ENCODE peak calls at places on chromosomes 12 and 14, in seven cellular contexts. One of them, this sample, is unnamed.

GRCh38 chr12:29253916-29254625 is 105.0 kb downstream of the FAR2 start:
- DNase-seq in anterior cingulate cortex: no peak
- DNase-seq in ureter: no peak
- DNase-seq in endothelial cell: no peak
- DNase-seq in GF-D8: no peak
- DNase-seq in activated B cell treated with CpG ODN at 0.5 μM for 24 hours: no peak
- DNase-seq in AG10803: no peak
- DNase-seq in this sample: no peak

GRCh38 chr14:90666571-90666970 is 149.7 kb downstream of the TTC7B start:
- DNase-seq in AG10803: no peak
- DNase-seq in activated B cell treated with CpG ODN at 0.5 μM for 24 hours: no peak
- DNase-seq in anterior cingulate cortex: no peak
- DNase-seq in GF-D8: no peak
- DNase-seq in ureter: no peak
- DNase-seq in endothelial cell: no peak
- DNase-seq in this sample: no peak

GRCh38 chr14:99749763-99750715 is 43.2 kb upstream of the EML1 start:
- DNase-seq in activated B cell treated with CpG ODN at 0.5 μM for 24 hours: no peak
- DNase-seq in AG10803: no peak
- DNase-seq in GF-D8: no peak
- DNase-seq in endothelial cell: no peak
- DNase-seq in anterior cingulate cortex: no peak
- DNase-seq in ureter: no peak
- DNase-seq in this sample: no peak

GRCh38 chr14:87992349-87992719 is 648 bp downstream of the GALC start:
- DNase-seq in anterior cingulate cortex: no peak
- DNase-seq in ureter: no peak
- DNase-seq in AG10803: no peak
- DNase-seq in endothelial cell: peak
- DNase-seq in GF-D8: no peak
- DNase-seq in activated B cell treated with CpG ODN at 0.5 μM for 24 hours: no peak
- DNase-seq in this sample: no peak

GRCh38 chr14:105507247-105507646 is 16.2 kb downstream of the TEDC1 start:
- DNase-seq in GF-D8: no peak
- DNase-seq in endothelial cell: no peak
- DNase-seq in anterior cingulate cortex: no peak
- DNase-seq in ureter: no peak
- DNase-seq in activated B cell treated with CpG ODN at 0.5 μM for 24 hours: no peak
- DNase-seq in AG10803: no peak
- DNase-seq in this sample: no peak

GRCh38 chr14:81818271-81818670 is 284.6 kb upstream of the SEL1L start:
- DNase-seq in endothelial cell: no peak
- DNase-seq in GF-D8: no peak
- DNase-seq in AG10803: no peak
- DNase-seq in anterior cingulate cortex: no peak
- DNase-seq in activated B cell treated with CpG ODN at 0.5 μM for 24 hours: no peak
- DNase-seq in ureter: no peak
- DNase-seq in this sample: no peak

GRCh38 chr12:24776856-24777255 is 172.0 kb downstream of the BCAT1 start:
- DNase-seq in activated B cell treated with CpG ODN at 0.5 μM for 24 hours: no peak
- DNase-seq in GF-D8: no peak
- DNase-seq in endothelial cell: no peak
- DNase-seq in anterior cingulate cortex: no peak
- DNase-seq in ureter: no peak
- DNase-seq in AG10803: peak
- DNase-seq in this sample: no peak

GRCh38 chr14:23444314-23444713 is 8.9 kb upstream of the MYH7 start:
- DNase-seq in endothelial cell: no peak
- DNase-seq in activated B cell treated with CpG ODN at 0.5 μM for 24 hours: no peak
- DNase-seq in anterior cingulate cortex: no peak
- DNase-seq in AG10803: no peak
- DNase-seq in ureter: peak
- DNase-seq in GF-D8: no peak
- DNase-seq in this sample: no peak

GRCh38 chr14:101511620-101512395 is 49.5 kb upstream of the DIO3 start:
- DNase-seq in endothelial cell: no peak
- DNase-seq in AG10803: no peak
- DNase-seq in anterior cingulate cortex: no peak
- DNase-seq in ureter: no peak
- DNase-seq in GF-D8: no peak
- DNase-seq in activated B cell treated with CpG ODN at 0.5 μM for 24 hours: no peak
- DNase-seq in this sample: no peak

GRCh38 chr12:114817491-114818440 is 133.8 kb upstream of the TBX3 start:
- DNase-seq in endothelial cell: no peak
- DNase-seq in GF-D8: no peak
- DNase-seq in activated B cell treated with CpG ODN at 0.5 μM for 24 hours: no peak
- DNase-seq in anterior cingulate cortex: no peak
- DNase-seq in ureter: no peak
- DNase-seq in AG10803: no peak
- DNase-seq in this sample: no peak

GRCh38 chr14:50726372-50727107 is 58.4 kb upstream of the SAV1 start:
- DNase-seq in GF-D8: no peak
- DNase-seq in AG10803: peak
- DNase-seq in endothelial cell: no peak
- DNase-seq in anterior cingulate cortex: no peak
- DNase-seq in activated B cell treated with CpG ODN at 0.5 μM for 24 hours: no peak
- DNase-seq in ureter: no peak
- DNase-seq in this sample: no peak

GRCh38 chr12:121964813-121965643 is 46.6 kb downstream of the CFAP251 start:
- DNase-seq in GF-D8: no peak
- DNase-seq in ureter: no peak
- DNase-seq in endothelial cell: no peak
- DNase-seq in anterior cingulate cortex: no peak
- DNase-seq in AG10803: peak
- DNase-seq in activated B cell treated with CpG ODN at 0.5 μM for 24 hours: no peak
- DNase-seq in this sample: no peak

GRCh38 chr12:96255077-96255476 is 60.9 kb downstream of the ELK3 start:
- DNase-seq in AG10803: peak
- DNase-seq in endothelial cell: peak
- DNase-seq in anterior cingulate cortex: no peak
- DNase-seq in activated B cell treated with CpG ODN at 0.5 μM for 24 hours: no peak
- DNase-seq in ureter: no peak
- DNase-seq in GF-D8: no peak
- DNase-seq in this sample: no peak

GRCh38 chr12:17038923-17039322 is 433.0 kb upstream of the LMO3 start:
- DNase-seq in GF-D8: no peak
- DNase-seq in AG10803: no peak
- DNase-seq in ureter: no peak
- DNase-seq in anterior cingulate cortex: no peak
- DNase-seq in activated B cell treated with CpG ODN at 0.5 μM for 24 hours: no peak
- DNase-seq in endothelial cell: no peak
- DNase-seq in this sample: no peak

GRCh38 chr14:55129428-55130193 is 559 bp downstream of the LGALS3 start:
- DNase-seq in AG10803: peak
- DNase-seq in anterior cingulate cortex: no peak
- DNase-seq in GF-D8: no peak
- DNase-seq in activated B cell treated with CpG ODN at 0.5 μM for 24 hours: peak
- DNase-seq in endothelial cell: peak
- DNase-seq in ureter: peak
- DNase-seq in this sample: no peak

GRCh38 chr14:30034049-30034635 is 106.5 kb upstream of the PRKD1 start:
- DNase-seq in AG10803: peak
- DNase-seq in endothelial cell: no peak
- DNase-seq in GF-D8: no peak
- DNase-seq in ureter: no peak
- DNase-seq in anterior cingulate cortex: no peak
- DNase-seq in activated B cell treated with CpG ODN at 0.5 μM for 24 hours: no peak
- DNase-seq in this sample: no peak

GRCh38 chr12:116928504-116928903 is 17.8 kb downstream of the FBXW8 start:
- DNase-seq in endothelial cell: no peak
- DNase-seq in ureter: no peak
- DNase-seq in AG10803: no peak
- DNase-seq in activated B cell treated with CpG ODN at 0.5 μM for 24 hours: no peak
- DNase-seq in GF-D8: no peak
- DNase-seq in anterior cingulate cortex: no peak
- DNase-seq in this sample: no peak

GRCh38 chr12:108629824-108630476 is 3.7 kb downstream of the SELPLG start:
- DNase-seq in GF-D8: peak
- DNase-seq in anterior cingulate cortex: no peak
- DNase-seq in endothelial cell: no peak
- DNase-seq in activated B cell treated with CpG ODN at 0.5 μM for 24 hours: no peak
- DNase-seq in ureter: no peak
- DNase-seq in AG10803: peak
- DNase-seq in this sample: no peak

GRCh38 chr12:10701226-10701681 is 21.9 kb downstream of the YBX3 start:
- DNase-seq in AG10803: peak
- DNase-seq in GF-D8: no peak
- DNase-seq in ureter: no peak
- DNase-seq in endothelial cell: no peak
- DNase-seq in anterior cingulate cortex: no peak
- DNase-seq in activated B cell treated with CpG ODN at 0.5 μM for 24 hours: no peak
- DNase-seq in this sample: no peak

GRCh38 chr12:15774819-15775218 is 14.4 kb downstream of the EPS8 start:
- DNase-seq in endothelial cell: no peak
- DNase-seq in activated B cell treated with CpG ODN at 0.5 μM for 24 hours: no peak
- DNase-seq in GF-D8: no peak
- DNase-seq in anterior cingulate cortex: no peak
- DNase-seq in AG10803: peak
- DNase-seq in ureter: no peak
- DNase-seq in this sample: no peak

GRCh38 chr12:126210026-126210425 is 1144.8 kb downstream of the AACS start:
- DNase-seq in anterior cingulate cortex: no peak
- DNase-seq in ureter: no peak
- DNase-seq in activated B cell treated with CpG ODN at 0.5 μM for 24 hours: no peak
- DNase-seq in endothelial cell: no peak
- DNase-seq in GF-D8: no peak
- DNase-seq in AG10803: no peak
- DNase-seq in this sample: no peak

GRCh38 chr14:39467889-39468524 is 35.8 kb upstream of the FBXO33 start:
- DNase-seq in anterior cingulate cortex: no peak
- DNase-seq in ureter: no peak
- DNase-seq in GF-D8: peak
- DNase-seq in AG10803: peak
- DNase-seq in endothelial cell: peak
- DNase-seq in activated B cell treated with CpG ODN at 0.5 μM for 24 hours: no peak
- DNase-seq in this sample: no peak

GRCh38 chr12:107761502-107761904 is 566 bp upstream of the PRDM4 start:
- DNase-seq in anterior cingulate cortex: no peak
- DNase-seq in endothelial cell: peak
- DNase-seq in GF-D8: no peak
- DNase-seq in activated B cell treated with CpG ODN at 0.5 μM for 24 hours: no peak
- DNase-seq in AG10803: no peak
- DNase-seq in ureter: no peak
- DNase-seq in this sample: no peak

This sample was measured in amygdala.